ENCODE peak calls at places on chromosomes 11 and 22, in ten cellular contexts. G, T, E, Q, Y, U, D, K, L and S are unnamed samples. For H3K4me1, the result is how much of the 10 kb centered on the place peaks cover.

GRCh38 chr11:96969251-96969650 is 579.4 kb downstream of the JRKL start:
- DNase-seq in G (peak), T (no peak), E (no peak), Q (no peak), Y (no peak), U (no peak), D (no peak), K (no peak), L (no peak), S (no peak)

GRCh38 chr22:35378547-35379078 is 2.3 kb upstream of the HMOX1 start:
- DNase-seq in G (no peak), T (no peak), E (no peak), Q (no peak), Y (no peak), U (no peak), D (no peak), K (no peak), L (no peak), S (no peak)

GRCh38 chr22:36237462-36238347 is 1.6 kb downstream of the APOL2 start:
- DNase-seq in G (no peak), T (no peak), E (no peak), Q (peak), Y (no peak), U (no peak), D (peak), K (peak), L (no peak), S (no peak)

GRCh38 chr11:121715395-121715794 is 262.6 kb upstream of the SORL1-AS1 start:
- DNase-seq in G (no peak), T (no peak), E (no peak), Q (no peak), Y (no peak), U (no peak), D (no peak), K (no peak), L (no peak), S (no peak)

GRCh38 chr11:126438691-126439090 is 83.2 kb downstream of the ST3GAL4 start:
- DNase-seq in G (no peak), T (no peak), E (no peak), Q (no peak), Y (no peak), U (no peak), D (no peak), K (peak), L (no peak), S (no peak)

GRCh38 chr11:1655168-1656060 is 25.8 kb downstream of the KRTAP5-5 start:
- DNase-seq in G (peak), T (no peak), E (no peak), Q (no peak), Y (no peak), U (no peak), D (no peak), K (no peak), L (no peak), S (no peak)

GRCh38 chr11:130383363-130384168 is 44.8 kb downstream of the ADAMTS8 start:
- DNase-seq in G (peak), T (no peak), E (no peak), Q (no peak), Y (no peak), U (peak), D (no peak), K (no peak), L (no peak), S (no peak)

GRCh38 chr11:62500066-62501035 is 46.3 kb downstream of the AHNAK start:
- DNase-seq in G (peak), T (no peak), E (no peak), Q (peak), Y (no peak), U (no peak), D (no peak), K (no peak), L (no peak), S (no peak)

GRCh38 chr11:120324932-120325810 is at the start of gene TLCD5:
- DNase-seq in G (peak), T (peak), E (peak), Q (peak), Y (peak), U (peak), D (peak), K (peak), L (no peak), S (no peak)

DNA sequence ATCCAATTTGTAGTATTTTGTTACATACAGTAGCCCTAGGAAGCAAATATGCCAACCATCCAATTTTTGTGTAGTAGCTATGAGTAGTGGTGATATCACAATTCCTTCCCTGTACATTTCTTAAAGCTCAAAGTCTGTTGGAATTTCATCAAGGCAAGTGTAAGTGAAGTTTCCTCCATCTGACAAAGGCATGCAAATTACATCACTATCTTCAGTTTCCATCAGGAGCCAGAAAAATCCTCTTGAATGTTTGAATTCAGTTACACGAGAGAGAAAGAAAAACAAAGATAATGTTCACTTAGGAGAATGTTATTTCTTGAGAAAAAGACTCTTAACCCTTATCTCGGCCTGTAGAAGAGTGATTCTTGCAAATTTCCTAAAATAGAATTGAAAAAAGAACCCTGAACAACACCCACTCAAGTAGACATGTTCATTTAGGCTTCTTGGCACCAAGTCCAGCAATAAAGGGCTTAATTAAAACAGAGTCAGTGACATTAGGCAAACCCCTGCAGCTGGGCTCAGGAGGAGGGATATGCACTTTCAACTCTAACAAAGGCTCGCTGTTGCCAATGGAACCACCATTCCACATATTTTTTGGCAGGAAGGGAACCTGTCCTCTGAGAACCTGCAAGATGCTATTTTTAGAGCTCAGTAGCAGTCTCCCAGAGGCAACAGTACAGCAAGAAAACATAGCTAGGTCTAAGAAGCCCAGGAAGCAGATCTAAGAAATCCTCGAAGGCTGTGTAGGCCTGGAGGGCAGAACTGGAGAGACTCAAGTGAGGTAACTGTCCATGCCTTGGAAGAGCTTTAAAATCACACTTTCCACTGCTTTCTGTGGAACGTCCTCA is 144.6 kb downstream of the CCDC81 start:
- DNase-seq in G (no peak), T (peak), E (no peak), Q (no peak), Y (no peak), U (no peak), D (no peak), K (peak), L (no peak), S (no peak)
- H3K27ac ChIP-seq in G (no peak), T (peak), E (no peak), Q (peak), Y (no peak), U (peak), D (no peak), K (peak), L (no peak), S (peak)

DNA sequence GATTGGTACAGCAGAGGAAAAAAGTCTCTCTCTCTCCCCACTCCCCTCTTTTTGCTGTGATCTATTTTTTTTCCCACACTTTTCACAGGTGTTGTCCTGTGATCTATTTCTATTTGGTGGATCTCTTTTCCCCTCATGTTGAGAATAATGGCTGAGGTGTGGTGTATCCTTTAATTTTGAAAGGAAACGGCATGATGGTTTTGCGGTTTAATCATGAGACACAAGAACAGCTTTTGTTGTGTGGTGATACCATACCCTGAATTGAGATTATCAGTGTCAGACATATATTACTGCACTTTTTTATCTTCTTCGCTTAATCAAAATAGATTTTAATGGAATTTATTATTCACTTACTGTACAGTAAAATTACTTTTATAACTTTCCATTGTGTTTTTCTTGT is 25.5 kb downstream of the NF2 start:
- DNase-seq in G (no peak), T (no peak), E (no peak), Q (no peak), Y (no peak), U (no peak), D (no peak), K (no peak), L (no peak), S (no peak)
- H3K4me1 ChIP-seq in G (under half), T (under half), E (half or more), Q (under half), Y (under half), U (under half), D (under half), K (under half), L (under half), S (under half)

DNA sequence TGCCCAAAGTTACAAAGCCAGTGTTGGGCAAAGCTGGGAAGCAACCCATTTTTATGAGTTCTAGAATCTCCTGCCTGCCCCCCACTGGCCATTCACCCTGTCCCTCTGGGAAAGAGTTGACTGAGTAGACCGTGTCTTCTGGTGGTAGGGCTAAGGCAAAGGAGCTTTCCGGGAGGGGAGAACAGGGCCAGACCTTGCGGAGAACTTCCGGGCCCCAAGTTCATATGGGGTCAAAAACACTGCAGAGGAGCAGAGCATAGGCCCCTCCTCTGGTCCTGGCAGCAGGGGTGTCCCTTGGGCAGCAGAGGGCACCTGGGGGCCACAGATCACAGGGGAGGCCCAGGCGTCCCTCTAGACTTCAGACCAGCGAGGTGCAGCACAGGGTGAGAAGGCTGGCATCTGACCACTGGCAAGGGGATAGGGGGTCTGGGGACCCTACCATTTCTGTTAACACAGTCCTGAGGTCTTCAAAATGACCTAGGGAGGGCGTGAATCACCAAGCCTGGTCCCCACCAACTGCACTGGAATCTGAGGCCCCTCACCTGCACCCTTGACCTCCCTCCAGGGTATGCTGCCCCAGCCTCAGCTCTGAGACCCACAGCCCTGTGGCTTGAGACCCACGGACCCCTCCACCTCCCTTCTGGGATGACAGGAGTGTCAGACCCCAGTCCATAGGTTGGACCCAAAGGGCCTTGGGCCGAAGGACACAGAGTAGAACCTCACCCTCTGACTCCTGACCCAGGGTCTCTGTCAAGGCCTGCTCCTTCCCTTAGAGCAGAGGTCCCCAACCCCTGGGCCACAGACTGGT is 1.3 kb upstream of the ARAP1 start:
- DNase-seq in G (no peak), T (no peak), E (no peak), Q (no peak), Y (no peak), U (peak), D (no peak), K (no peak), L (no peak), S (no peak)
- TF ChIP-seq CTCF in G (peak), T (peak), E (peak), Q (no peak), Y (no peak), U (no peak), D (no peak), K (no peak), L (no peak), S (no peak)

DNA sequence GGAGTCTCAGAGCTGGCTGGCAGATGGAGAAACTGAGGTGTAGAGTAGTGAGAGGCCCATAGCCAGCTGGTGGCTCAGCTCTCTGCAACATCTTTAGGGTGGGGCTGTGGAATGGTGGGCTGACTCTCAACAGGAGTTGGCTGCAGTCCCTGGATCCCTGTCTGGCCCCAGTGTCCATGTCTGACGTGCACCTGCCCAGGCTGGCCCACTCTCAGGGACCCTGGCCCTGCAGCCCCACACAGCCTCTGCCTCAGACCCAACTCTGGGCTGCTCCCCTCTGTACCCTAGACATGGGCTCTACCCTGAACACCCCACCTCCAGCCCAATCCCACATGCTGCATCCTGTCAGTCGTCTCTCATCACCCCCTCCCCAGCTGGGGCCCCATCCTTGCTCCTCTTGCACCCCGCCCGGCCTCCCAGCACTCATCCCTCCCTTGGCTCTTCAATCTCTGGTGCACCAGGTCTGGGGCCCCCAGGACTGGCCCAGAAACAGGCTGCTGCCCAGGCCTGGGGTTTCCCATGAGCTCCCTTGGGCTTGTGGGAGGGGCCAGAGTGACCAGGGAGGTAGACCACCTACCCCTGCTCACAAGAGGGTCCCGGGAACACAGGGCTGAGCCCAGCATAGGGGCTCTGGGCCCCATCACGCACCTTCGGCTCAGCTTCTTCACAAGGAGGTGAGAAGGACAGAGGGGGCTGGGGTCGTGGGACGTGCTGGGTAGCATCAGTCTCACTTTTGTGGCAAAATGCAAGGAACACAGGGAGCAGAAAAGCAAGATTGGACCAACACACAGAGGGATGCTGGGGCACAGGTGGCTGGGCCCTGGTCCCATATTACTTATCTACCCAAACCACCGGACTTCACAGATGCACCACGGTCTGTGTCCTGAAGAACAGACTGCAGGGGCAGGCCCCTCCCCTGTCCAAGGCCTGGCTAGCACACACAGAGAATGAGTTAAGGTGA is 31.5 kb downstream of the ARVCF start:
- DNase-seq in G (no peak), T (no peak), E (no peak), Q (no peak), Y (no peak), U (peak), D (no peak), K (peak), L (no peak), S (no peak)
- H3K27ac ChIP-seq in G (no peak), T (peak), E (no peak), Q (no peak), Y (no peak), U (peak), D (no peak), K (peak), L (no peak), S (no peak)

DNA sequence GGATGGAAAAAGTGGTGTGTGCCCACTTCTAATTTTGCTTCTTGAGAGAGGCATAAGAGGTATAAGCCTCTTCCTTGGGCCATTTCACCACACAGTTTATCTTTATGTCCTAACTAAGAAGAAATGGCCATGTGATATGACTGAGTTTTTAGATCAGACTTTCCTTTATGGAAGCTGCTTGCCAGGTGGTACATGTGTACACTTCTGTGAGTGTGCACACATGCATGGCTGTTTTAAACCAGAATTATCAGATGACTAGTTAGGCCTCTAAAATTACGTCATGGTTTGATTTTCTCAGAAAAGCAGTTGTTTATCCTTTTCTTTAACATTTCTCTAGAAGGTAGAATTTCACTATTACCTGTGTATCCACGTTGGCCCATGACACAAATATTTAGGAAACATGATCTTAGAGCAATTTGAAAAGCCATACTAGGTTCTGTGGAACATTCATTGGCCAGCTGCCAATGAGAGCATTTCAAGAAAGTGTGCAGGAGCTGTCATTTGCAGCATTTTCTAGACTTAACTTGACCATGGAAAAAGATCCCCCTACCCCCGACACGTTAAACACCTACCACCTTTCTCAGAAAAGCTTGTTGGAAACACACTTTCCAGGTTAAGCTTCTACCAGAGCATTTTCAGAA is 109.2 kb upstream of the GAL start:
- DNase-seq in G (no peak), T (no peak), E (no peak), Q (no peak), Y (no peak), U (no peak), D (no peak), K (no peak), L (no peak), S (no peak)
- H3K4me1 ChIP-seq in G (under half), T (under half), E (under half), Q (under half), Y (under half), U (half or more), D (under half), K (under half), L (under half), S (under half)